ENCODE peak calls at places on chromosomes 1 and 21, in nine cellular contexts. A is stomach, W is kidney epithelial cell, U is right atrium auricular region, Z is PC-9, G is cardiac fibroblast, L is breast epithelium, S is heart right ventricle, H is cardiac muscle cell. K is an unnamed sample.

GRCh38 chr1:201192478-201192804 is 1.8 kb downstream of the IGFN1 start:
- DNase-seq in S (peak), U (no peak), L (no peak), W (no peak), H (no peak), Z (no peak), G (peak), A (no peak), K (no peak)

GRCh38 chr21:46621457-46622182 is 13.9 kb upstream of the PRMT2 start:
- DNase-seq in S (no peak), W (no peak), Z (no peak), L (peak), A (no peak), U (no peak), H (no peak), G (no peak), K (no peak)

GRCh38 chr1:20266642-20267041 is 24.0 kb upstream of the VWA5B1 start:
- DNase-seq in S (no peak), Z (no peak), L (no peak), W (no peak), A (no peak), U (no peak), G (no peak), H (no peak), K (no peak)

GRCh38 chr1:39540504-39541031 is 36.0 kb downstream of the PABPC4 start:
- DNase-seq in G (peak), W (no peak), U (peak), H (no peak), S (peak), A (peak), L (peak), Z (no peak), K (no peak)

GRCh38 chr1:68358439-68358838 is 91.3 kb downstream of the RPE65 start:
- DNase-seq in A (no peak), L (no peak), S (peak), W (no peak), U (no peak), Z (no peak), H (no peak), G (peak), K (no peak)

GRCh38 chr1:212375986-212376385 is 38.7 kb downstream of the PACC1 start:
- DNase-seq in S (no peak), Z (no peak), L (no peak), G (no peak), U (no peak), W (no peak), A (no peak), H (no peak), K (no peak)

GRCh38 chr1:206570529-206570928 is 41.7 kb downstream of the EIF2D start:
- DNase-seq in A (no peak), G (no peak), W (no peak), Z (no peak), S (no peak), L (no peak), U (no peak), H (no peak), K (no peak)

GRCh38 chr1:10208537-10208936 is 1.8 kb upstream of the KIF1B start:
- DNase-seq in G (no peak), Z (no peak), L (no peak), W (no peak), S (no peak), A (no peak), H (no peak), U (no peak), K (no peak)

GRCh38 chr1:231683439-231684165 is 57.0 kb downstream of the DISC1 start:
- DNase-seq in H (no peak), L (no peak), W (no peak), S (no peak), A (no peak), Z (no peak), G (no peak), U (no peak), K (no peak)

GRCh38 chr1:107110346-107110745 is 30.5 kb upstream of the NTNG1 start:
- DNase-seq in S (no peak), G (no peak), Z (no peak), U (no peak), W (no peak), A (no peak), L (no peak), H (no peak), K (no peak)

GRCh38 chr1:151457911-151458882 is 1.1 kb downstream of the POGZ start:
- DNase-seq in W (no peak), U (peak), G (peak), L (peak), S (peak), H (peak), Z (peak), A (peak), K (peak)

GRCh38 chr1:2584822-2585317 is 1.7 kb upstream of the PRXL2B start:
- DNase-seq in A (no peak), Z (no peak), L (no peak), U (no peak), G (no peak), W (no peak), H (no peak), S (no peak), K (no peak)

GRCh38 chr1:229192031-229192430 is 78.9 kb upstream of the RAB4A start:
- DNase-seq in G (peak), H (no peak), L (no peak), W (no peak), U (no peak), A (no peak), S (no peak), Z (peak), K (no peak)

GRCh38 chr1:18974616-18975015 is 18.1 kb upstream of the IFFO2 start:
- DNase-seq in A (no peak), U (no peak), L (no peak), W (no peak), Z (no peak), G (no peak), S (no peak), H (no peak), K (no peak)

GRCh38 chr1:184152502-184152901 is 101.0 kb downstream of the TSEN15 start:
- DNase-seq in G (peak), Z (no peak), S (peak), H (no peak), A (no peak), L (no peak), U (no peak), W (no peak), K (no peak)

GRCh38 chr1:29209173-29209572 is 21.6 kb downstream of the MECR start:
- DNase-seq in G (no peak), W (no peak), Z (no peak), S (no peak), L (no peak), U (no peak), H (no peak), A (no peak), K (no peak)

GRCh38 chr1:151716405-151716762 is 219 bp downstream of the CELF3 start:
- DNase-seq in S (no peak), A (no peak), U (no peak), Z (no peak), W (no peak), H (no peak), G (no peak), L (no peak), K (no peak)

GRCh38 chr1:219480011-219480410 is 132.9 kb downstream of the ZC3H11B start:
- DNase-seq in Z (no peak), H (no peak), W (no peak), A (no peak), L (no peak), S (no peak), G (no peak), U (no peak), K (no peak)

GRCh38 chr1:152015766-152016165 is 21.0 kb downstream of the S100A11 start:
- DNase-seq in A (no peak), Z (no peak), W (no peak), S (no peak), U (no peak), H (no peak), G (no peak), L (no peak), K (no peak)

GRCh38 chr1:244106173-244106572 is 55.1 kb downstream of the ZBTB18 start:
- DNase-seq in A (no peak), Z (no peak), U (no peak), L (no peak), G (no peak), W (no peak), S (no peak), H (no peak), K (no peak)

GRCh38 chr1:215228193-215228592 is 145.7 kb downstream of the KCNK2 start:
- DNase-seq in A (no peak), L (no peak), Z (no peak), U (no peak), S (no peak), H (no peak), W (no peak), G (no peak), K (no peak)

GRCh38 chr1:53470155-53470554 is 11.0 kb downstream of the DMRTB1 start:
- DNase-seq in G (peak), U (peak), Z (peak), L (no peak), H (peak), A (peak), S (peak), W (peak), K (no peak)

GRCh38 chr1:239429163-239429562 is 42.8 kb downstream of the CHRM3 start:
- DNase-seq in S (no peak), L (no peak), Z (no peak), W (no peak), A (no peak), G (no peak), U (no peak), H (no peak), K (no peak)

GRCh38 chr1:200042437-200043329 is 15.2 kb downstream of the NR5A2 start:
- DNase-seq in Z (no peak), A (no peak), S (no peak), H (no peak), W (no peak), L (no peak), U (no peak), G (no peak), K (no peak)

GRCh38 chr1:54979327-54979891 is 1.0 kb upstream of the TMEM61 start:
- DNase-seq in G (no peak), L (no peak), A (no peak), U (no peak), S (no peak), Z (no peak), H (no peak), W (no peak), K (no peak)

GRCh38 chr1:93579891-93580290 is 101.7 kb downstream of the BCAR3 start:
- DNase-seq in L (peak), W (no peak), H (no peak), A (peak), G (peak), S (no peak), Z (peak), U (peak), K (no peak)

GRCh38 chr1:40476924-40477679 is at the start of gene ZFP69:
- DNase-seq in H (peak), A (peak), S (peak), Z (no peak), W (no peak), L (peak), G (peak), U (peak), K (peak)

GRCh38 chr1:216908116-216908515 is 184.9 kb upstream of the ESRRG start:
- DNase-seq in L (no peak), G (no peak), W (no peak), A (no peak), U (no peak), S (no peak), Z (no peak), H (no peak), K (no peak)

GRCh38 chr1:207998691-207999090 is 87.8 kb upstream of the CD34 start:
- DNase-seq in U (no peak), S (no peak), Z (no peak), H (no peak), L (no peak), W (no peak), A (no peak), G (no peak), K (no peak)

GRCh38 chr1:198679535-198680173 is 40.8 kb downstream of the PTPRC start:
- DNase-seq in Z (no peak), H (no peak), S (no peak), A (no peak), L (no peak), W (no peak), U (no peak), G (no peak), K (no peak)

GRCh38 chr1:118947003-118947765 is 41.0 kb downstream of the TBX15 start:
- DNase-seq in G (peak), H (no peak), Z (no peak), A (no peak), W (no peak), L (no peak), U (no peak), S (no peak), K (no peak)

GRCh38 chr1:43513471-43514173 is 17.1 kb upstream of the PTPRF start:
- DNase-seq in U (no peak), S (no peak), A (no peak), W (no peak), Z (no peak), G (no peak), L (no peak), H (no peak), K (no peak)

GRCh38 chr1:183777359-183777758 is 27.6 kb upstream of the RGL1 start:
- DNase-seq in S (no peak), G (no peak), L (no peak), Z (no peak), A (no peak), W (no peak), H (no peak), U (no peak), K (no peak)

GRCh38 chr1:54200519-54200997 is 591 bp downstream of the MRPL37 start:
- DNase-seq in G (no peak), L (no peak), S (no peak), H (no peak), Z (no peak), A (no peak), W (no peak), U (no peak), K (no peak)

GRCh38 chr1:44655609-44656008 is 18.7 kb downstream of the TMEM53 start:
- DNase-seq in S (no peak), A (no peak), L (no peak), Z (peak), H (peak), G (peak), W (no peak), U (no peak), K (no peak)
- TF ChIP-seq CTCF in S (peak), A (peak), L (peak), Z (peak), H (peak), G (peak), W (peak), U (peak), K (peak)

GRCh38 chr1:170318141-170318540 is 172.4 kb downstream of the NTMT2 start:
- DNase-seq in L (no peak), G (no peak), S (no peak), Z (no peak), U (no peak), A (no peak), W (no peak), H (no peak), K (no peak)

GRCh38 chr1:170326221-170326620 is 180.5 kb downstream of the NTMT2 start:
- DNase-seq in G (no peak), Z (no peak), U (no peak), A (no peak), W (no peak), L (no peak), H (no peak), S (no peak), K (no peak)

GRCh38 chr1:170316270-170316669 is 170.5 kb downstream of the NTMT2 start:
- DNase-seq in W (no peak), L (no peak), G (no peak), Z (no peak), S (no peak), A (no peak), H (no peak), U (no peak), K (no peak)

GRCh38 chr1:170318736-170319135 is 173.0 kb downstream of the NTMT2 start:
- DNase-seq in H (no peak), L (no peak), W (no peak), S (no peak), G (no peak), A (no peak), Z (no peak), U (no peak), K (no peak)

GRCh38 chr1:170321113-170321512 is 175.4 kb downstream of the NTMT2 start:
- DNase-seq in A (no peak), S (no peak), L (no peak), W (no peak), U (no peak), H (no peak), Z (no peak), G (no peak), K (no peak)
- TF ChIP-seq CTCF in A (no peak), S (no peak), L (no peak), W (no peak), U (no peak), H (no peak), Z (no peak), G (no peak), K (no peak)

GRCh38 chr21:37546949-37547614 is 180.5 kb downstream of the DYRK1A start:
- DNase-seq in Z (no peak), A (no peak), U (peak), L (no peak), H (no peak), S (no peak), W (peak), G (no peak), K (no peak)

GRCh38 chr21:37548521-37548981 is 182.0 kb downstream of the DYRK1A start:
- DNase-seq in U (peak), S (no peak), H (no peak), Z (no peak), L (no peak), A (no peak), W (no peak), G (no peak), K (no peak)

GRCh38 chr21:37542512-37542911 is 175.9 kb downstream of the DYRK1A start:
- DNase-seq in Z (no peak), H (no peak), G (no peak), A (no peak), L (no peak), U (no peak), S (no peak), W (no peak), K (no peak)

GRCh38 chr21:37547615-37547975 is 181.0 kb downstream of the DYRK1A start:
- DNase-seq in L (no peak), G (no peak), H (no peak), S (no peak), A (no peak), U (no peak), W (no peak), Z (no peak), K (no peak)

GRCh38 chr21:37546299-37546908 is 179.8 kb downstream of the DYRK1A start:
- DNase-seq in G (no peak), H (no peak), A (no peak), L (no peak), U (peak), Z (no peak), S (no peak), W (no peak), K (no peak)
- TF ChIP-seq CTCF in G (no peak), H (no peak), A (no peak), L (no peak), U (no peak), Z (no peak), S (no peak), W (peak), K (no peak)

DNA sequence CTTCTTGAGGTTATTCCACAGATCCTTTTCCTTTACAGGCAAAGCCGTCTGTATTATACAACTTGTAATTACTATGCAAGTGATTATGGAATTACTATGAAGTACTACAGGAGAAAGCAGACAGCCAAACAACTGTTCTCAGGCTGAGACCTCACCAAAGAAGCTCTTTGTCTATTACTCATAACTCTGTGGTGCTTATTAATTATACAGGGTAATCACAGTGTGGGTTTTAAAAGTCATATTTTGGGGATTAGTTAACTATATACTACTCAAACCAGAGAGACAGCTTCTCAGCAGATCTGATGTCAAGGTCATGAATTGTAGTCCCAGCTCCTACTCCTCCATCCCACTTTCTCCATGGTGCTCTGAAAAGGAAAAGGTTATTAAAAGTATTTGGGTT is 49.6 kb downstream of the CTTNBP2NL start:
- DNase-seq in W (no peak), S (no peak), U (no peak), H (no peak), G (no peak), Z (no peak), L (no peak), A (no peak), K (no peak)
- TF ChIP-seq CTCF in W (no peak), S (no peak), U (no peak), H (no peak), G (no peak), Z (no peak), L (no peak), A (no peak), K (no peak)

DNA sequence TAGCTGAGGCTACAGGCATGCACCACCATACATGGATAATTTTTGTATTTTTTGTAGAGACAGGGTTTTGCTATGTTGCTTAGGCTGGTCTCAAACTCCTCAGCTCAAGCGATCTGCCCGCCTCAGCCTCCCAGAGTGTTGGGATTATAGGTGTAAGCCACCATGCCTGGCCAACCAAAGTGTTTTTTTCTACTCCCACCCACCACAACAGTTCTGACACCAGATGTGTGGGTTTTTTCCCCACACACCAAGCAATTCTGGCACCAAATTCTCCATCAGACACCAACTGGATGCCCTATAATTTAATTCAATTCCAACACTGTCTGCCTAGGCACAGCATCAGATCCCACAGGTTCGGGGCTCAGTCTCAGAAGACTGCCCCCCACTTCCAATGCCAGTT is 20.6 kb upstream of the KLHDC8A start:
- DNase-seq in U (peak), Z (no peak), A (no peak), W (no peak), G (no peak), H (no peak), S (no peak), L (no peak), K (no peak)
- TF ChIP-seq CTCF in U (no peak), Z (no peak), A (no peak), W (no peak), G (no peak), H (no peak), S (no peak), L (no peak), K (no peak)

GRCh38 chr1:155961937-155962336 is 16.4 kb downstream of the ARHGEF2 start:
- DNase-seq in W (peak), A (peak), U (peak), L (no peak), S (peak), G (peak), Z (peak), H (no peak), K (no peak)
- TF ChIP-seq CTCF in W (peak), A (no peak), U (peak), L (no peak), S (peak), G (peak), Z (no peak), H (peak), K (no peak)

DNA sequence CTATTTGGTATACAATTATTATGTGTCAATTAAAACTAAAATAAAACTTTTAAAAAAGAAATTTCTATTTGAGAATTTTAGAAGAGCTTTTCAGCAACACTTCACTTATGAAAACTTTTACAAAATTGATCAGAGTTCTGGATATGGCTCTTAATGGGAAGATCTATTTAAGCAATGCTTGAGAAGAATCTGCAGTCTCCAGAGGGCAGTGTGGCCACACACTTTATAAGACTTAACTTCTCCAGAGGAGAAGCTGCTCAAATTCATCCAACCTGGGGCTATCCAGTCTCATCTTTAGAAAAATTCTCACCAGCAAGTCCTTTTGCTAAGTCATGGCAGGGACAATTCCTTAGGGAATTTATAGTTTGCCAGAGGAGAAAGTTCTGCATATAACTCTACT is 25.2 kb upstream of the AGO1 start:
- DNase-seq in U (no peak), S (no peak), H (peak), L (no peak), G (peak), W (no peak), Z (no peak), A (no peak), K (no peak)
- TF ChIP-seq CTCF in U (peak), S (peak), H (peak), L (no peak), G (peak), W (peak), Z (peak), A (no peak), K (peak)